ENCODE peak calls at places on chromosomes 5 and 9, in six cellular contexts. C is heart right ventricle, A is ovary, G is IMR-90, L is ascending aorta, P is adrenal gland. Q is an unnamed sample. For H3K27me3, the result is how much of the 10 kb centered on the place peaks cover.

GRCh38 chr5:79811904-79812303 is 122.3 kb downstream of the CMYA5 start:
- DNase-seq in C (no peak), A (no peak), G (no peak), L (no peak), P (no peak), Q (no peak)

GRCh38 chr9:130306826-130307666 is 41.5 kb downstream of the HMCN2 start:
- DNase-seq in C (no peak), A (no peak), G (no peak), L (no peak), P (no peak), Q (no peak)

GRCh38 chr5:180378412-180379344 is 25.5 kb upstream of the GFPT2 start:
- DNase-seq in C (no peak), A (no peak), G (no peak), L (no peak), P (no peak), Q (no peak)

GRCh38 chr5:115588640-115589039 is 13.6 kb downstream of the TICAM2 start:
- DNase-seq in C (no peak), A (no peak), G (no peak), L (no peak), P (no peak), Q (no peak)

GRCh38 chr5:72300590-72301339 is 19.3 kb downstream of the MRPS27 start:
- DNase-seq in C (no peak), A (no peak), G (no peak), L (no peak), P (no peak), Q (no peak)

GRCh38 chr5:12920527-12920926 is 1016.3 kb upstream of the CTNND2 start:
- DNase-seq in C (no peak), A (no peak), G (no peak), L (no peak), P (no peak), Q (no peak)

GRCh38 chr5:69213513-69214215 is 21.0 kb upstream of the CDK7 start:
- DNase-seq in C (no peak), A (no peak), G (peak), L (no peak), P (peak), Q (no peak)

GRCh38 chr9:2180704-2181103 is 165.6 kb downstream of the SMARCA2 start:
- DNase-seq in C (no peak), A (no peak), G (peak), L (no peak), P (no peak), Q (no peak)

GRCh38 chr9:127828262-127829031 is 25.8 kb downstream of the FPGS start:
- DNase-seq in C (peak), A (peak), G (peak), L (peak), P (peak), Q (no peak)

DNA sequence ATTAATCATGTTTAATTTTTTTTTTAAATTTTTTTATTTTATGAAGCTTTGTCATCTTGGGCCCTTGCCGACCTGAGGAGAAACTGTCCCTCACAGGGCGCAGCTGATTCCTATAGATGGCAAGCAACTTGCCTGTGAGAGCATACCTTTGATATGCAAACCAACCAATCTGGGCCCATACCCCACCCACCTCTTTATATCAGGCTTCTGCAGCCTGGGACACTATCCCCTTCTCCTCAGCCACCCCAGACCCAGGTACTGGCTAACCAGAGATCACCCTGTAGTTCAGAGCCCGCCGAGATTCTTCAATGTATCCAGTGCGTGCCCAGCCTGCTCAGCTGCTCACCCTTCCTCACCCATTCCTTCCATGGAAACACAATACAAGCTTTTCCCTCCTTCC is 18.7 kb upstream of the AGGF1 start:
- DNase-seq in C (no peak), A (no peak), G (no peak), L (no peak), P (no peak), Q (no peak)
- TF ChIP-seq CTCF in C (no peak), A (no peak), G (no peak), L (no peak), P (no peak), Q (no peak)

GRCh38 chr5:43020294-43020711 is 19.8 kb downstream of the ANXA2R start:
- DNase-seq in C (no peak), A (no peak), G (peak), L (no peak), P (peak), Q (no peak)
- H3K27me3 ChIP-seq in C (half or more), A (under half), G (under half), L (under half), P (under half), Q (under half)

GRCh38 chr9:78860806-78861475 is 564.0 kb downstream of the PSAT1 start:
- DNase-seq in C (no peak), A (no peak), G (peak), L (no peak), P (no peak), Q (peak)
- TF ChIP-seq CTCF in C (no peak), A (no peak), G (no peak), L (no peak), P (no peak), Q (no peak)

GRCh38 chr9:36140086-36141084 is 3.9 kb downstream of the GLIPR2 start:
- DNase-seq in C (no peak), A (no peak), G (no peak), L (no peak), P (no peak), Q (no peak)
- H3K27me3 ChIP-seq in C (under half), A (under half), G (under half), L (under half), P (under half), Q (under half)

DNA sequence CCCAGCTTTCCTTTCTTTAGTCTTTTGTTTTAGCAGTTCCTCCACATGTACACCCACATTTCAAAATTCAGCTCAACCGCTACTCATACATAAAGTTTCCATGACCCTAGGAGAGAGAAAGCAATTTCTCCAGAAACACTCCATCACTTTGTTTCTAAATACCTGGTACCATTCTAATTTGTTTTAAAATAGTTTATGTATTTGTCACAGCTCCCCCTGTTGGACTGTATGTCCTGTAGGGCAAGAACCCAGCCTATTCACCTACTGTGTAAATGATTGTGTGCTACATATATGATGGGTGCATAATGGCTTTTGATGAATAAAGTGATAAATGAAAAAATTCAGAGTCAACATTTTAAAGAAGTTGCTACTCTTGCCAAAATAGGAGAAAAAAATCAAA is 139.1 kb downstream of the COX7C start:
- DNase-seq in C (no peak), A (no peak), G (no peak), L (no peak), P (no peak), Q (no peak)
- TF ChIP-seq CTCF in C (no peak), A (no peak), G (no peak), L (no peak), P (no peak), Q (no peak)

DNA sequence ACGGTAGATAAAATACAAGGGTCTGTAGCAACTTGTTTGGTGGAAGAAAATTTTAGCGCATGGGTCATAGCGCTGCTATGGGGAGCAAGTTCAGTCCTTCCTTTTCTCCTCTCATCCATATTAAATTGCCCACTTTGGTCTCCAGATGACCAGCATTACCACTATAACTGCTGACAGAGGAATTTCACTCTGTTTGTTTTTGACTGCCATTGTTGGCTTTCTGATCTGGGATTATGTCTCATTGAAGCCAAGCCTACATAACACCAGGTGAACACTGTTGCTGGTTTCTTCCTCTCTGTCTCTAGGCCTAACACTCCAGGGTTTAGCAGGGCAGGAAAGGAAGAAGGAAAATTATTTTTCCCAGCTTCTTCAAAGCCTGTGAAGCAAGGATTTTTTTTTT is 6.6 kb upstream of the SUB1 start:
- DNase-seq in C (no peak), A (no peak), G (no peak), L (no peak), P (no peak), Q (no peak)
- H3K27me3 ChIP-seq in C (under half), A (under half), G (under half), L (under half), P (under half), Q (under half)

DNA sequence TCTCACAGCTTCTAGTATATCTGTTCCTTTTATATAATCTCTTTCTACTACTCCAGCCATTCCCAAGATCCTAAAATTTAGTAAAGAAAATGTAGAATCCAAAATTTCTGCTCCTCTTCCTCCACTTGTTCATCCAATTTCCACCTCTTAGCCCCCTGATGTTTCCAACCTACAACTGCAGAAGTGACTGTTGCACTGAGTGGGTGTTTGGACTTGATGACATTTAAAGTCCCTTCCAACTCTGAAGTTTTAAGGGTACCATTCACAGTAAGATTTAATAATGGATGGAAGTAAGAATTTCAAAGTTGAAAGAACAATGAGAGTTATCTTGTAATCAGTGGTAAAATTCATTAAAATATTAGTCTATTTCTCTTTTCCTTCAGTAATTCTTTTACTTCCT is 5.5 kb downstream of the DIAPH1 start:
- DNase-seq in C (no peak), A (no peak), G (no peak), L (no peak), P (no peak), Q (no peak)
- TF ChIP-seq CTCF in C (no peak), A (no peak), G (no peak), L (no peak), P (no peak), Q (no peak)

GRCh38 chr9:36912620-36913019 is 121.4 kb downstream of the PAX5 start:
- DNase-seq in C (no peak), A (no peak), G (no peak), L (no peak), P (no peak), Q (no peak)
- H3K27me3 ChIP-seq in C (under half), A (under half), G (under half), L (under half), P (under half), Q (under half)

DNA sequence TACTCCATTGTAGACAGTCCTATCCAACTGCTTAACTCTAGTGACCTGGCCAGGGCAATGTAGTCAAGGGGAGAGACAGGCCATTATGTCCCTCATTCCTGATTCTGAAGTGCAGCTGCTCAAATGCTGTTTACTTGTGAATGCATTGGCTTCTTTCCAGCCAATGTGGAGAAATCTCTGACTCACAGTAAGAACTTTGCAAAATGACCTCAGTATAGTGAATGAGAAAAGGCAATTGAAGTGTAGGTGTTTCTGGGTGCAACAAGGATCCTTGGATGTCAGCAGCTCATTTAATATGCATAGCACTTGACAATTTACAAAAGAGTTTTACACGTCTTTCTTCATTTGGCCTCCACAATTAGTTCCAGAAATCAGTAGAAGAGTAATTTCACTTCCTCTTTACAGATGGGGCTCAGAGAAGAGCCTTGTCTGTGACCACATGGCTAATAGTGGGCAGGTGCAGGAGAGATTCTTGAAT is 367.2 kb downstream of the OSTF1 start:
- DNase-seq in C (peak), A (no peak), G (peak), L (no peak), P (no peak), Q (peak)
- TF ChIP-seq CTCF in C (no peak), A (no peak), G (no peak), L (no peak), P (no peak), Q (no peak)